ENCODE peak calls at places on chromosome 3, in eight cellular contexts. One of them, this sample, is unnamed.

GRCh38 chr3:123161167-123161566 is 40.6 kb upstream of the SEC22A start:
- DNase-seq in midbrain: no peak
- DNase-seq in sciatic nerve: no peak
- DNase-seq in T-helper 1 cell: no peak
- DNase-seq in SW480: no peak
- DNase-seq in KBM-7: peak
- DNase-seq in naive thymus-derived CD8-positive, alpha-beta T cell: no peak
- DNase-seq in heart left ventricle: no peak
- DNase-seq in this sample: no peak

GRCh38 chr3:49882182-49882581 is 12.5 kb upstream of the CAMKV start:
- DNase-seq in KBM-7: peak
- DNase-seq in T-helper 1 cell: no peak
- DNase-seq in sciatic nerve: no peak
- DNase-seq in SW480: no peak
- DNase-seq in heart left ventricle: peak
- DNase-seq in midbrain: no peak
- DNase-seq in naive thymus-derived CD8-positive, alpha-beta T cell: no peak
- DNase-seq in this sample: no peak

GRCh38 chr3:133970916-133971315 is 58.8 kb downstream of the SLCO2A1 start:
- DNase-seq in T-helper 1 cell: no peak
- DNase-seq in midbrain: no peak
- DNase-seq in SW480: no peak
- DNase-seq in naive thymus-derived CD8-positive, alpha-beta T cell: no peak
- DNase-seq in KBM-7: no peak
- DNase-seq in heart left ventricle: no peak
- DNase-seq in sciatic nerve: no peak
- DNase-seq in this sample: no peak

GRCh38 chr3:89260721-89261120 is 153.3 kb downstream of the EPHA3 start:
- DNase-seq in sciatic nerve: no peak
- DNase-seq in naive thymus-derived CD8-positive, alpha-beta T cell: no peak
- DNase-seq in midbrain: no peak
- DNase-seq in SW480: no peak
- DNase-seq in heart left ventricle: no peak
- DNase-seq in T-helper 1 cell: no peak
- DNase-seq in KBM-7: no peak
- DNase-seq in this sample: no peak

GRCh38 chr3:192409203-192409837 is 318.0 kb downstream of the FGF12 start:
- DNase-seq in SW480: no peak
- DNase-seq in T-helper 1 cell: no peak
- DNase-seq in KBM-7: peak
- DNase-seq in midbrain: no peak
- DNase-seq in naive thymus-derived CD8-positive, alpha-beta T cell: no peak
- DNase-seq in heart left ventricle: peak
- DNase-seq in sciatic nerve: no peak
- DNase-seq in this sample: peak

GRCh38 chr3:105505167-105505566 is 138.5 kb downstream of the ALCAM start:
- DNase-seq in heart left ventricle: peak
- DNase-seq in KBM-7: peak
- DNase-seq in sciatic nerve: no peak
- DNase-seq in SW480: no peak
- DNase-seq in naive thymus-derived CD8-positive, alpha-beta T cell: no peak
- DNase-seq in T-helper 1 cell: no peak
- DNase-seq in midbrain: no peak
- DNase-seq in this sample: no peak

GRCh38 chr3:185270262-185270955 is 16.6 kb upstream of the EHHADH start:
- DNase-seq in SW480: peak
- DNase-seq in midbrain: peak
- DNase-seq in heart left ventricle: no peak
- DNase-seq in naive thymus-derived CD8-positive, alpha-beta T cell: no peak
- DNase-seq in sciatic nerve: no peak
- DNase-seq in T-helper 1 cell: no peak
- DNase-seq in KBM-7: peak
- DNase-seq in this sample: no peak

GRCh38 chr3:183253961-183254815 is 1.1 kb downstream of the B3GNT5 start:
- DNase-seq in naive thymus-derived CD8-positive, alpha-beta T cell: peak
- DNase-seq in KBM-7: peak
- DNase-seq in sciatic nerve: peak
- DNase-seq in T-helper 1 cell: no peak
- DNase-seq in heart left ventricle: peak
- DNase-seq in SW480: peak
- DNase-seq in midbrain: peak
- DNase-seq in this sample: peak

GRCh38 chr3:126476166-126476975 is 680 bp upstream of the ZXDC start:
- DNase-seq in T-helper 1 cell: peak
- DNase-seq in naive thymus-derived CD8-positive, alpha-beta T cell: peak
- DNase-seq in midbrain: peak
- DNase-seq in heart left ventricle: no peak
- DNase-seq in SW480: peak
- DNase-seq in KBM-7: peak
- DNase-seq in sciatic nerve: peak
- DNase-seq in this sample: no peak

GRCh38 chr3:10299175-10299574 is 6.4 kb upstream of the GHRL start:
- DNase-seq in naive thymus-derived CD8-positive, alpha-beta T cell: no peak
- DNase-seq in midbrain: no peak
- DNase-seq in sciatic nerve: no peak
- DNase-seq in KBM-7: no peak
- DNase-seq in T-helper 1 cell: no peak
- DNase-seq in SW480: no peak
- DNase-seq in heart left ventricle: no peak
- DNase-seq in this sample: no peak

GRCh38 chr3:58994746-58995330 is 55.0 kb downstream of the CFAP20DC start:
- DNase-seq in heart left ventricle: no peak
- DNase-seq in KBM-7: peak
- DNase-seq in naive thymus-derived CD8-positive, alpha-beta T cell: peak
- DNase-seq in T-helper 1 cell: no peak
- DNase-seq in SW480: peak
- DNase-seq in midbrain: peak
- DNase-seq in sciatic nerve: no peak
- DNase-seq in this sample: peak

GRCh38 chr3:115814006-115814405 is 190.7 kb downstream of the GAP43 start:
- DNase-seq in KBM-7: no peak
- DNase-seq in SW480: no peak
- DNase-seq in sciatic nerve: no peak
- DNase-seq in T-helper 1 cell: no peak
- DNase-seq in heart left ventricle: no peak
- DNase-seq in midbrain: no peak
- DNase-seq in naive thymus-derived CD8-positive, alpha-beta T cell: no peak
- DNase-seq in this sample: no peak

GRCh38 chr3:148697311-148698189 is at the start of gene AGTR1:
- DNase-seq in sciatic nerve: peak
- DNase-seq in midbrain: no peak
- DNase-seq in KBM-7: no peak
- DNase-seq in naive thymus-derived CD8-positive, alpha-beta T cell: no peak
- DNase-seq in SW480: no peak
- DNase-seq in heart left ventricle: peak
- DNase-seq in T-helper 1 cell: no peak
- DNase-seq in this sample: no peak

GRCh38 chr3:113148307-113148703 is 63.1 kb upstream of the BOC start:
- DNase-seq in naive thymus-derived CD8-positive, alpha-beta T cell: no peak
- DNase-seq in sciatic nerve: no peak
- DNase-seq in midbrain: no peak
- DNase-seq in KBM-7: no peak
- DNase-seq in SW480: no peak
- DNase-seq in T-helper 1 cell: no peak
- DNase-seq in heart left ventricle: peak
- DNase-seq in this sample: no peak

GRCh38 chr3:145116769-145117168 is 1044.2 kb downstream of the PLOD2 start:
- DNase-seq in KBM-7: no peak
- DNase-seq in midbrain: no peak
- DNase-seq in naive thymus-derived CD8-positive, alpha-beta T cell: no peak
- DNase-seq in heart left ventricle: no peak
- DNase-seq in SW480: no peak
- DNase-seq in T-helper 1 cell: no peak
- DNase-seq in sciatic nerve: no peak
- DNase-seq in this sample: no peak

GRCh38 chr3:32384938-32385337 is 6.7 kb upstream of the CMTM7 start:
- DNase-seq in naive thymus-derived CD8-positive, alpha-beta T cell: no peak
- DNase-seq in sciatic nerve: no peak
- DNase-seq in SW480: no peak
- DNase-seq in KBM-7: peak
- DNase-seq in T-helper 1 cell: no peak
- DNase-seq in midbrain: no peak
- DNase-seq in heart left ventricle: peak
- DNase-seq in this sample: no peak

GRCh38 chr3:78368576-78369345 is 1328.9 kb downstream of the ROBO2 start:
- DNase-seq in midbrain: no peak
- DNase-seq in sciatic nerve: no peak
- DNase-seq in KBM-7: no peak
- DNase-seq in SW480: no peak
- DNase-seq in T-helper 1 cell: no peak
- DNase-seq in naive thymus-derived CD8-positive, alpha-beta T cell: no peak
- DNase-seq in heart left ventricle: no peak
- DNase-seq in this sample: no peak